ENCODE peak calls at places on chromosome 11, in eight cellular contexts. H is tibial nerve, D is A549, T is SK-N-SH, I is stomach, S is transverse colon, R is ovary, Z is K562. Q is an unnamed sample.

GRCh38 chr11:33376331-33377099 is 119.3 kb downstream of the HIPK3 start:
- DNase-seq in D (no peak), T (peak), R (no peak), Z (no peak), I (no peak), H (no peak), S (no peak), Q (peak)

GRCh38 chr11:122690801-122691649 is 35.5 kb downstream of the UBASH3B start:
- DNase-seq in T (no peak), S (no peak), R (no peak), H (no peak), Z (no peak), D (no peak), I (no peak), Q (no peak)

GRCh38 chr11:58916637-58917036 is 22.7 kb upstream of the GLYATL1 start:
- DNase-seq in S (no peak), R (no peak), T (no peak), Z (no peak), H (no peak), I (no peak), D (no peak), Q (no peak)

GRCh38 chr11:121109916-121110656 is 9.0 kb downstream of the TECTA start:
- DNase-seq in I (no peak), D (no peak), T (peak), H (no peak), Z (no peak), S (no peak), R (no peak), Q (no peak)

GRCh38 chr11:102599642-102600261 is 25.4 kb downstream of the MMP20 start:
- DNase-seq in R (no peak), D (peak), H (no peak), S (no peak), Z (peak), T (no peak), I (no peak), Q (no peak)

GRCh38 chr11:875769-876301 is 33.2 kb downstream of the TSPAN4 start:
- DNase-seq in Z (peak), T (no peak), H (no peak), D (no peak), R (no peak), S (no peak), I (no peak), Q (no peak)

GRCh38 chr11:62054081-62054480 is 69.7 kb upstream of the INCENP start:
- DNase-seq in T (no peak), I (no peak), Z (no peak), R (no peak), D (no peak), S (no peak), H (no peak), Q (no peak)

GRCh38 chr11:78030429-78031325 is 7.6 kb upstream of the KCTD14 start:
- DNase-seq in S (peak), D (no peak), R (no peak), I (peak), Z (no peak), T (peak), H (no peak), Q (peak)

GRCh38 chr11:128901655-128902514 is 10.7 kb downstream of the KCNJ5 start:
- DNase-seq in S (no peak), H (no peak), Z (no peak), D (no peak), I (no peak), T (no peak), R (no peak), Q (no peak)

GRCh38 chr11:57646221-57646620 is 3.5 kb downstream of the YPEL4 start:
- DNase-seq in I (no peak), Z (no peak), H (no peak), D (no peak), T (no peak), S (no peak), R (no peak), Q (no peak)
- TF ChIP-seq EP300 in I (no peak), Z (no peak), H (no peak), D (no peak), T (no peak), S (no peak), R (no peak), Q (no peak)

DNA sequence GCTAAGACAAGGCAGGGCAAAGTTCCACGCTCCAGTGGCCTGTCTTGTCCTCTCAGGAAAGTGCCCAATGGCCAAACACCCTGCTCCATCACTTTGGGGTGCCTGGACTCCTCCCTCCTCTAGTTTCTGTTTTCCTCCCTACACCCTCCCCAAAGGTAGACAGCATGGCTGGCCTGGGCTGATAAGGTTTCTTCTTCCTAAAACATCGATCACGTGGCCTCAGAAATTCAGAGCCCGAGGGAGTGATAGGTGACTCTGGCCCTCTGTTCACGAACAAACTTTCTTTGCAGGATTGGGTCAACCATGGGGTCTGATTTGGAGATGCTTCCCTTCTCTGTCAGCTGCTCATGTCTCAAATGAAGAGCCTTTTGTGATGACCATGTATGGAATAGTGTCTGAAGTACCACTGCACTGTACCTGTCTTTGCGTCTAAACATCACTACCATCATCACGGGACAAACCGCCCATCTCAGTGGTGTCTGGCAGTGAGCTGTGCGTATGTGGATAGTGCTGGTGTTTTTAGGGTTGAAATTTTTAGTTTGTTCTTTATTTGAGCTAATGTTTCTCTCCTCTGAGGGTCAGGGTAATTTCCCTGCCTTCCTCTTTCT is 6.1 kb downstream of the MICAL2 start:
- DNase-seq in Z (peak), H (no peak), D (no peak), S (no peak), T (no peak), R (no peak), I (no peak), Q (no peak)
- TF ChIP-seq EP300 in Z (peak), H (no peak), D (no peak), S (no peak), T (no peak), R (no peak), I (no peak), Q (no peak)

GRCh38 chr11:19251577-19251976 is 10.8 kb upstream of the E2F8 start:
- DNase-seq in Z (no peak), I (no peak), T (no peak), H (no peak), R (no peak), S (no peak), D (no peak), Q (no peak)

GRCh38 chr11:19258651-19259230 is 18.0 kb upstream of the E2F8 start:
- DNase-seq in S (no peak), Z (no peak), I (no peak), H (no peak), D (no peak), T (no peak), R (no peak), Q (no peak)

GRCh38 chr11:19253149-19253540 is 12.4 kb upstream of the E2F8 start:
- DNase-seq in I (peak), S (peak), H (no peak), R (no peak), D (no peak), Z (no peak), T (no peak), Q (no peak)

GRCh38 chr11:19252394-19253148 is 11.8 kb upstream of the E2F8 start:
- DNase-seq in Z (no peak), D (no peak), R (no peak), H (no peak), T (no peak), I (no peak), S (no peak), Q (no peak)

GRCh38 chr11:19253817-19254216 is 13.1 kb upstream of the E2F8 start:
- DNase-seq in S (no peak), H (no peak), T (no peak), D (no peak), Z (no peak), R (no peak), I (no peak), Q (no peak)
- TF ChIP-seq EP300 in S (no peak), H (no peak), T (no peak), D (no peak), Z (no peak), R (no peak), I (no peak), Q (no peak)

GRCh38 chr11:74871037-74871436 is 77.9 kb downstream of the XRRA1 start:
- DNase-seq in H (no peak), T (no peak), I (no peak), R (no peak), D (no peak), Z (peak), S (no peak), Q (no peak)

GRCh38 chr11:74866557-74866956 is 82.3 kb downstream of the XRRA1 start:
- DNase-seq in R (no peak), D (no peak), T (no peak), H (no peak), I (no peak), S (no peak), Z (no peak), Q (no peak)

GRCh38 chr11:74870485-74870884 is 78.4 kb downstream of the XRRA1 start:
- DNase-seq in I (no peak), S (no peak), R (no peak), T (peak), Z (peak), D (peak), H (no peak), Q (no peak)
- TF ChIP-seq EP300 in I (no peak), S (no peak), R (no peak), T (no peak), Z (no peak), D (no peak), H (no peak), Q (no peak)

GRCh38 chr11:27865105-27865504 is 164.8 kb upstream of the BDNF start:
- DNase-seq in R (no peak), H (no peak), S (no peak), Z (no peak), I (no peak), T (no peak), D (no peak), Q (no peak)

GRCh38 chr11:27860811-27861210 is 160.6 kb upstream of the BDNF start:
- DNase-seq in S (no peak), I (no peak), D (no peak), Z (no peak), H (no peak), T (no peak), R (no peak), Q (no peak)

GRCh38 chr11:27861706-27862430 is 161.6 kb upstream of the BDNF start:
- DNase-seq in D (no peak), T (no peak), H (no peak), R (no peak), S (no peak), I (no peak), Z (no peak), Q (no peak)

GRCh38 chr11:27863637-27864036 is 163.4 kb upstream of the BDNF start:
- DNase-seq in R (no peak), H (no peak), D (no peak), S (no peak), Z (no peak), I (no peak), T (no peak), Q (no peak)

DNA sequence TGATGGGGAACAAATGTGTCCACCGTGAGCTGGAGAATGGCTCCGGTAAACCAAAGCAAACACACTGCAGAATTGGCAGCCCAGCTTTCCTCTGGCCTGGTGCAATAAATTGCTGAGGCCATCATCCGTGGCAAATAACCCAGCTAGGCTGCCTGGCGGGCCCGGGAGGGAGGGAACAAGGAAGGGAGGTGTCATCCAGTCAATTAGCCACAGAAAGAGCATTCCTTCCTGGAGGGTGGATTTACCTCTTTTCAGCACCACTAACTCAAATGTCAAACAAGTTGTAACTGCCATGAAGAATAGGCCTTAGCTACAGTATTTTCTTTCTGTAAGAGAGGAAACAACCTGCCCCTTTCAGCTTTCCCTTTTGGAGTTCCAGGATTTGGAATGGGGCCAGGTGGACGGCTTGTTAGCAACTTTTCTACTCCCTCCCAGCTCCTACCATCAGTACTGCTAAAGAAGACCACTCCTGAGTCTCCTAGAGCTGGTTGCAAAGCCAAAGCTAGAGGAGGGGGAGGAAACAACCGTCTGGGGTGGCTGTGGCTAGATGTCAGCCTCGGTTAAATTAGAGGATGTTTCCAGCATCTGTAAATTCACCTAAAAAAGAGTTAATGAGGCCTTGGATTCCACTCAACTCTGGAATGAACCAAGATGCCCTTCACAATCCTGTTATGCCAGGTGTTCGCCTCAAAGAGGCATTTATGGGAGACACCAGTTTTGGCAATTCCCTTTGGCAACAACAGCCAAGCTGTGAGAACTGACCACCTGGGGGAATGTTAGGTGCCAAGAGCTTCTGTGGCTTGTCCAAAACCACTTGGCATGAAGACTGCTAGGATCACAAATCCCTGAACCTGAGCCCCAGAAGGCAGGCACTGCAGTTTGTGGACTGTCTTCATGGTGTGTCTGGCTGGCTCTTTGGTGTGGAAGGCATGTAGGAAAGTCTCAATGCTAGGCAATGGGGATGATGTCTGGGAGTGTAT is 164.1 kb upstream of the BDNF start:
- DNase-seq in T (no peak), Z (no peak), I (no peak), S (peak), H (no peak), D (no peak), R (no peak), Q (no peak)
- TF ChIP-seq EP300 in T (no peak), Z (no peak), I (no peak), S (no peak), H (no peak), D (no peak), R (no peak), Q (no peak)

DNA sequence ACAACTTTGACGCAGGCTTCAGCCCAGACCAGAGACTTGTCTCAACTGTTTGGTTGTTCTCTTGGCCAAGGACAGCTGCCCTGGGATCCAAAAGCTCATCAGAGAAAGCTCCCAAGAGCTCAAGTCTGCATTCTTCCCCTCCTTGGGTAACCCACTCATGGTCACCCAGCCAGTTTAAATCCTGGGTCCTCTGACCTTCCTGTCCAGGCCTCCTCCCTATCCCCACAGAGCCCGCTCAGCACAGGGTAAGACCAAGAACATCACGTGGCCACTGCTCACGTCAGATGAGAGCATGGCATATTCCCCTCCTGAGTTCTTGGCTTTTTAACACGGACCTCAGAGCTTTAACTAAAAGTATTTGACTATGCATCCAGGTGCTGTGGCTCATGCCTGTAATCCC is 25.8 kb downstream of the TSKU start:
- DNase-seq in H (no peak), Z (no peak), I (no peak), R (no peak), S (no peak), T (no peak), D (no peak), Q (no peak)
- TF ChIP-seq EP300 in H (no peak), Z (no peak), I (no peak), R (no peak), S (no peak), T (no peak), D (no peak), Q (no peak)